ENCODE peak calls at places on chromosome 5, in five cellular contexts. P is tibial artery, X is heart left ventricle, B is OCI-LY7, V is A549. K is an unnamed sample.

GRCh38 chr5:167128581-167128980 is 1162.9 kb upstream of the WWC1 start:
- DNase-seq in V (no peak), B (no peak), X (no peak), P (no peak), K (no peak)

GRCh38 chr5:175206651-175207050 is 237.3 kb downstream of the DRD1 start:
- DNase-seq in B (no peak), V (no peak), P (no peak), X (no peak), K (no peak)

GRCh38 chr5:159660401-159660800 is 255.9 kb upstream of the ADRA1B start:
- DNase-seq in X (no peak), P (no peak), V (peak), B (no peak), K (no peak)

GRCh38 chr5:152125806-152126205 is 201.2 kb upstream of the GLRA1 start:
- DNase-seq in B (no peak), X (no peak), P (no peak), V (no peak), K (no peak)

GRCh38 chr5:142587354-142587965 is 98.4 kb downstream of the FGF1 start:
- DNase-seq in P (no peak), X (no peak), V (peak), B (peak), K (no peak)

GRCh38 chr5:91541696-91542095 is 158.6 kb upstream of the ARRDC3 start:
- DNase-seq in X (no peak), V (peak), B (no peak), P (no peak), K (peak)

GRCh38 chr5:108238936-108239887 is 142.7 kb downstream of the FBXL17 start:
- DNase-seq in P (no peak), X (no peak), B (no peak), V (no peak), K (no peak)

GRCh38 chr5:40037703-40038102 is 612.9 kb upstream of the DAB2 start:
- DNase-seq in B (no peak), V (no peak), P (no peak), X (no peak), K (no peak)

GRCh38 chr5:81214848-81215247 is 18.3 kb upstream of the CKMT2 start:
- DNase-seq in X (no peak), P (no peak), B (no peak), V (no peak), K (no peak)

GRCh38 chr5:132397224-132397623 is 27.7 kb downstream of the SLC22A5 start:
- DNase-seq in V (no peak), P (no peak), B (no peak), X (no peak), K (no peak)

GRCh38 chr5:152542741-152543140 is 137.7 kb upstream of the NMUR2 start:
- DNase-seq in V (no peak), B (no peak), X (no peak), P (no peak), K (no peak)

GRCh38 chr5:175736652-175737051 is 78.8 kb downstream of the HRH2 start:
- DNase-seq in V (no peak), P (no peak), B (no peak), X (no peak), K (no peak)

GRCh38 chr5:134948929-134949328 is 18.8 kb upstream of the CATSPER3 start:
- DNase-seq in X (peak), V (no peak), B (no peak), P (no peak), K (no peak)

GRCh38 chr5:66134407-66134843 is 9.7 kb upstream of the SREK1 start:
- DNase-seq in P (no peak), B (no peak), X (no peak), V (no peak), K (no peak)

GRCh38 chr5:44885903-44886302 is 77.2 kb downstream of the MRPS30 start:
- DNase-seq in B (no peak), X (no peak), V (no peak), P (no peak), K (no peak)

GRCh38 chr5:64744914-64745313 is 23.6 kb downstream of the SREK1IP1 start:
- DNase-seq in X (no peak), V (no peak), B (no peak), P (no peak), K (no peak)

GRCh38 chr5:110817437-110817836 is 78.6 kb downstream of the SLC25A46 start:
- DNase-seq in X (no peak), V (no peak), P (no peak), B (no peak), K (no peak)

GRCh38 chr5:146647656-146648199 is 131.7 kb upstream of the GPR151 start:
- DNase-seq in P (no peak), B (no peak), X (no peak), V (no peak), K (no peak)

GRCh38 chr5:170278611-170279500 is 18.7 kb downstream of the LCP2 start:
- DNase-seq in V (no peak), X (peak), P (peak), B (peak), K (no peak)

GRCh38 chr5:14534773-14535172 is 46.8 kb upstream of the OTULINL start:
- DNase-seq in X (peak), V (no peak), B (no peak), P (no peak), K (no peak)

GRCh38 chr5:19880859-19881436 is 107.1 kb downstream of the CDH18 start:
- DNase-seq in P (no peak), X (no peak), V (peak), B (no peak), K (no peak)

GRCh38 chr5:72170101-72170500 is 62.8 kb downstream of the MAP1B start:
- DNase-seq in X (no peak), B (no peak), V (no peak), P (no peak), K (no peak)

GRCh38 chr5:12237837-12238575 is 333.8 kb upstream of the CTNND2 start:
- DNase-seq in V (no peak), P (no peak), B (no peak), X (no peak), K (no peak)

GRCh38 chr5:141521244-141521781 is 32.4 kb downstream of the PCDHGC5 start:
- DNase-seq in P (peak), B (no peak), X (peak), V (peak), K (peak)

GRCh38 chr5:172901012-172901780 is 58.0 kb upstream of the RPL26L1 start:
- DNase-seq in P (peak), V (peak), X (peak), B (no peak), K (peak)

GRCh38 chr5:59840200-59840601 is 53.3 kb downstream of the PDE4D start:
- DNase-seq in V (no peak), P (no peak), X (no peak), B (no peak), K (peak)

GRCh38 chr5:18975624-18976023 is 1012.4 kb downstream of the CDH18 start:
- DNase-seq in P (no peak), V (no peak), B (no peak), X (no peak), K (no peak)

GRCh38 chr5:72543365-72543764 is 36.2 kb upstream of the ZNF366 start:
- DNase-seq in V (no peak), B (no peak), X (no peak), P (no peak), K (no peak)

GRCh38 chr5:81519217-81519905 is 125.4 kb upstream of the ACOT12 start:
- DNase-seq in X (no peak), B (peak), V (no peak), P (no peak), K (no peak)

GRCh38 chr5:98768160-98769005 is 5.1 kb upstream of the RGMB start:
- DNase-seq in B (peak), V (peak), P (peak), X (no peak), K (no peak)

GRCh38 chr5:11149136-11149535 is 388.1 kb upstream of the DAP start:
- DNase-seq in X (no peak), V (no peak), P (no peak), B (no peak), K (no peak)

GRCh38 chr5:138705567-138705966 is 47.7 kb upstream of the CTNNA1 start:
- DNase-seq in V (no peak), B (no peak), P (no peak), X (no peak), K (no peak)

GRCh38 chr5:148193202-148193601 is 9.6 kb upstream of the SPINK6 start:
- DNase-seq in P (no peak), X (no peak), B (no peak), V (no peak), K (no peak)

GRCh38 chr5:164475339-164475977 is 970.0 kb downstream of the MAT2B start:
- DNase-seq in B (peak), X (no peak), P (no peak), V (peak), K (no peak)
- TF ChIP-seq CTCF in B (peak), X (no peak), P (no peak), V (peak), K (peak)

DNA sequence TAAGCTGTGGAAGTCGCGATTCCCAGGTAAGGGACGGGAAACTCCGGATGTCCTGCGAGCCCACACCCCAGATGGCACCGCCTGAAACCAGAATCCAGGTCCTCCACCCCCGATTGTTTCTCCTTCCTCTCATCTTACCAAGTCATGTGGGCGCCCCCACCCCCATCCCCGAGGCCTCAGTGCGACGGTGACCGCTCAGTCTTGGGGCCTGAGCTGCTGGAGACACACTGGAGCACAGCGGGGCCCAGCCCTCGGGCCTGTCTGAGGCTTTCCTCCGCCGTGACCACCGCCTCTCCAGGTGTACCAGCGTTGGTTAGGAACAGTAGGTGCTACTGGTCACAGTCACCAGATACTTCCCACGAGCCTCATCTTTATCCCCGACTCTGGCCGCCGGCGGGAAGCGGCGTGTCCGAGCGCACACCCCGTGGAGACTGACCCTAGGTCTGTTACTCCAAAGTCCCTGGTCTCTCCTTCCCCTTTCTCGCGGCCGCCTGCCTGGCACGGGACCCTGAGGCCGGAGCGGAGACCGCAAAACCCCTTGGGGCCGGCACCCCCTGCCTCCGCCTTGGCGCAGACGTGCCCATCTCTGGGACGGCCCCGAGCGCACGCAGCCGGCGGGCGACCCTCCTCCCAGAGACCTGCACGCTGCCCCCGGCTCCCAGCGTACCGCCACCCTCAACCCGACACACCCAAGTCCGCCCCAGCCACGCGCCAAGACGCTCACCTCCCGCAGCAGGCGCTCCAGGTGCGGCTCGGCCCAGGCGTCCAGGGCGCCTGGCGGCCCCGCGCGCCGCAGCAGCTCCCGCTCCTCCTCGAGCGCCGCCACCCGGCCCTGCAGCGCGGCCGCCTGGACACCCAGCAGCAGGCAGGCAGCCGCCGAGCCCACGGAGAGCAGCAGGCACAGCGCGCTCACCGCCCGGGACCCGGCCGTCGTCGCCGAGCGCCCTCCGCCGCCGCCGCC is 733 bp downstream of the COL23A1 start:
- DNase-seq in X (peak), B (no peak), P (no peak), V (no peak), K (no peak)
- H3K4me3 ChIP-seq in X (peak), B (no peak), P (peak), V (peak), K (no peak)

DNA sequence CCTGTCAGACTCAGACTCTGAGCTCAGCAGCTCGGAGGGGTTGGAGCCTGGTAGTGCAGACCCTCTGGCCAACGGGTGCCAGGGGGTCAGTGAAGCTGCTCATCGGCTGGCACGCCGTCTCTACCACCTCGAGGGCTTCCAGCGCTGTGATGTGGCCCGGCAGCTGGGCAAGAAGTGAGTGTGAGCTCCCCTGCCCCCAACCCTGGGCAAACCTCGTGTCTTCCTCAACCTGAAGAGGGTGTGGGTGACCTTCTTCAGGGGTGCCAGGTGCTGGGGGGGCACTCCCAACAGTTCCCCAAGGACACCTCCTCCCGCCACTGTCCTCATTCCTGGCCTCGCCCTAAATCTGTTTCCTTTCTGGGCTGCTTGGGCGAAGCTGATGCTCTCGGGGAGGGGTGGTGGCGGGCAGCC is 18.6 kb downstream of the PSD2 start:
- DNase-seq in P (no peak), B (no peak), V (no peak), X (no peak), K (no peak)
- TF ChIP-seq CTCF in P (no peak), B (no peak), V (no peak), X (no peak), K (no peak)

GRCh38 chr5:6308683-6309082 is 69.7 kb downstream of the MED10 start:
- DNase-seq in V (no peak), X (no peak), P (no peak), B (no peak), K (no peak)

GRCh38 chr5:6307304-6307703 is 71.0 kb downstream of the MED10 start:
- DNase-seq in X (no peak), V (no peak), P (no peak), B (no peak), K (no peak)

GRCh38 chr5:6315580-6315979 is 62.8 kb downstream of the MED10 start:
- DNase-seq in B (no peak), X (no peak), P (no peak), V (no peak), K (no peak)

GRCh38 chr5:6309949-6310348 is 68.4 kb downstream of the MED10 start:
- DNase-seq in P (no peak), X (no peak), B (no peak), V (no peak), K (no peak)

GRCh38 chr5:6311568-6312501 is 66.5 kb downstream of the MED10 start:
- DNase-seq in V (no peak), X (peak), P (no peak), B (no peak), K (no peak)
- H3K4me3 ChIP-seq in V (no peak), X (no peak), P (no peak), B (no peak), K (no peak)

DNA sequence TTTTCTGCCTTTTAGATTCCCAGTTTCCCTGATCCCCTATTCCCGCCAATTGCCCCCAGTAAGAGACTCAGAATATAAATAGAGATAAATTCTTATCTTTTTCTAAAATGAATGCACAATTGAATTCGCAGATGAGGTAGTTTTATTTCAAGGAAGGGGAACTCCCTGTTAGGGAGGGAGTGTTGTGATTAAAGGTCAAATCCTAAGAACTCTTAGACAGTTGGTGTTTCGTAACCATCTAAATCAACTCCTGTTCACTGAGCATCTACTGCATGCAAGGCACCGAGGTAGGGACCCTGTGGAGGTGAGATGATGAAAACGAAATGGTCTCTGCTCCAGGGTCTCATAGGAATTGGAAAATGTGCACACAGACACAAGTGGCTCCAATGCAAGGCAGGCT is 7.7 kb upstream of the MAP3K1 start:
- DNase-seq in P (no peak), X (no peak), B (no peak), V (no peak), K (no peak)
- TF ChIP-seq CTCF in P (no peak), X (no peak), B (no peak), V (no peak), K (no peak)

DNA sequence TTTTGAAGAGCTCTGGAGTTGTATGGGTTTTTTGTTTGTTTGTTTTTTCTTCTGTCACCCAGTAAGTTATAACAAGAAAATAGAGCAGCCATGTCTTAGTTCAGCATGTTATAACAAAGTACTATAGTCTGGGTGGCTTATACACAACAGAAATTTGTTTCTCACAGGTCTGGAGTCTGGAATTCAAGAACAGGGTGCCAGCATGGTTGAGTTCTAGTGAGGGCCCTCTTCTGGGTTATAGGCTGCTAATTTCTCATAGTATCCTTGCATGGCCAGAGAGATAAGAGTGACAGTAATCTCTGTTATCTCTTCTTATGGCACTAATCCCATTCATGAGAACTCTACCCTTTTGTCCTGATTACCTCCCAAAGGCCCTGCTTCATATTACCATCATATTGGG is 114.7 kb downstream of the GIN1 start:
- DNase-seq in B (no peak), V (no peak), X (no peak), P (no peak), K (no peak)
- H3K4me3 ChIP-seq in B (no peak), V (no peak), X (no peak), P (no peak), K (no peak)

DNA sequence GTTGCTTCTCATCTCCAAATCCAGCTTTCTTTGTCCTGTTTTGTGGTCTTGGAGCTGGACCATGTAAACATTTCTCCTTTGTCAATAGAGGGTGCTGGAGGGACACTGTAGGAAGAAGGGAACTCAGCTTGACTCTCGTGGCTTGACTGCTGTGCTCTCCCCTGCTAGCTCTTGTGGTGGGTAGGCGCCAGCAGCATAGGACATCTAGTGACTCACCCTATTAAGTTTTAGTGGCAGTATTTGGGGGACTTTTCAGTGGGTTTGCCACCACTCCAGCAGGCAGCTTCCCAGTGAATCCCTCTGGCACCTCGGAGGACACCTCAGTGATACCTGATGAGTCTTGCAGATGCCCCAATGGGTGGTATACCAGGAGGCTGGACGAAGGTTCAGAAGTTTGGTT is 97.8 kb downstream of the TSSK1B start:
- DNase-seq in X (peak), B (peak), V (peak), P (peak), K (peak)
- TF ChIP-seq CTCF in X (peak), B (peak), V (peak), P (peak), K (peak)

GRCh38 chr5:74631088-74631960 is 9.2 kb downstream of the ENC1 start:
- DNase-seq in X (no peak), B (peak), P (no peak), V (peak), K (no peak)

GRCh38 chr5:74629326-74629725 is 11.2 kb downstream of the ENC1 start:
- DNase-seq in P (no peak), V (no peak), B (no peak), X (no peak), K (no peak)

GRCh38 chr5:74632947-74633356 is 7.6 kb downstream of the ENC1 start:
- DNase-seq in P (no peak), X (no peak), B (no peak), V (peak), K (peak)

GRCh38 chr5:74627511-74628120 is 12.9 kb downstream of the ENC1 start:
- DNase-seq in B (no peak), P (no peak), V (no peak), X (no peak), K (no peak)

GRCh38 chr5:74630387-74631087 is 10.0 kb downstream of the ENC1 start:
- DNase-seq in P (no peak), B (no peak), X (no peak), V (peak), K (peak)
- H3K4me3 ChIP-seq in P (no peak), B (no peak), X (no peak), V (no peak), K (no peak)

DNA sequence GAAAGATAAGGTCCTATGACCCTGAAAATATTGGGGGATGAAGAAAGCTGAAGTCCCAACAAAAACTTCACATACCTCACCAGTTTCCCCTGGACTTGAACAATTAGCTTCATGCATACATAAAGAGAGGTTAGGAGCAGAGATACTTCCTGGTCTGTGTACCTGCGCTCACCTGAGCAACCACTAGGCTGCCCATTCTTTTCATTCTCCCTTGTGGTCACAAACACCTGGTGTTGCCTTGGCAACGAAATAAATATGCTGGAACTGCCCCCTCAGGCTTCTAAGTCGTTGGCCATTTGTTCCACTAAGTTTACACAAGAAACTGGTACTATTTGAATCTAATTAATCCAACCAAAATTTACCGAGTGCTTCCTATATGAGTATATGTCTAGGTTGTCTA is 18.1 kb downstream of the OTP start:
- DNase-seq in P (no peak), V (peak), B (peak), X (no peak), K (no peak)
- TF ChIP-seq CTCF in P (no peak), V (no peak), B (no peak), X (no peak), K (no peak)